ENCODE peak calls at places on chromosomes 6 and 20, in six cellular contexts. F is HL-60; R is fibroblast of lung; W is CD8-positive, alpha-beta T cell; M is MM.1S; O is lung. J is an unnamed sample.

GRCh38 chr20:26216025-26216424 is 519.4 kb upstream of the ZNF337 start:
- DNase-seq in F (no peak), R (no peak), W (no peak), M (no peak), O (no peak), J (peak; percentile 12)

GRCh38 chr6:142627474-142627873 is 317.5 kb downstream of the HIVEP2 start:
- DNase-seq in F (no peak), R (no peak), W (no peak), M (no peak), O (no peak), J (no peak)

GRCh38 chr6:166572370-166573261 is 13.9 kb downstream of the RAMACL start:
- DNase-seq in F (no peak), R (peak; percentile 97), W (no peak), M (no peak), O (peak; percentile 75), J (no peak)

GRCh38 chr20:9081423-9081966 is 12.6 kb downstream of the PLCB4 start:
- DNase-seq in F (no peak), R (no peak), W (no peak), M (no peak), O (no peak), J (peak; percentile 42)

GRCh38 chr20:61146006-61146405 is 106.1 kb upstream of the CDH4 start:
- DNase-seq in F (no peak), R (peak; percentile 33), W (no peak), M (no peak), O (no peak), J (no peak)

GRCh38 chr20:50750145-50750671 is 18.8 kb downstream of the PARD6B start:
- DNase-seq in F (no peak), R (no peak), W (no peak), M (no peak), O (peak; percentile 16), J (no peak)

GRCh38 chr6:118198746-118199145 is 291.7 kb downstream of the SLC35F1 start:
- DNase-seq in F (no peak), R (peak; percentile 66), W (no peak), M (no peak), O (no peak), J (no peak)

GRCh38 chr6:63584566-63584965 is 12.3 kb downstream of the LOC128125822 start:
- DNase-seq in F (no peak), R (no peak), W (no peak), M (no peak), O (no peak), J (no peak)

GRCh38 chr6:152301021-152301805 is 335.9 kb downstream of the SYNE1 start:
- DNase-seq in F (peak; percentile 28), R (peak; percentile 84), W (no peak), M (no peak), O (no peak), J (no peak)

GRCh38 chr6:25359191-25359861 is 80.2 kb downstream of the CARMIL1 start:
- DNase-seq in F (no peak), R (peak; percentile 76), W (no peak), M (no peak), O (peak; percentile 28), J (peak; percentile 80)

DNA sequence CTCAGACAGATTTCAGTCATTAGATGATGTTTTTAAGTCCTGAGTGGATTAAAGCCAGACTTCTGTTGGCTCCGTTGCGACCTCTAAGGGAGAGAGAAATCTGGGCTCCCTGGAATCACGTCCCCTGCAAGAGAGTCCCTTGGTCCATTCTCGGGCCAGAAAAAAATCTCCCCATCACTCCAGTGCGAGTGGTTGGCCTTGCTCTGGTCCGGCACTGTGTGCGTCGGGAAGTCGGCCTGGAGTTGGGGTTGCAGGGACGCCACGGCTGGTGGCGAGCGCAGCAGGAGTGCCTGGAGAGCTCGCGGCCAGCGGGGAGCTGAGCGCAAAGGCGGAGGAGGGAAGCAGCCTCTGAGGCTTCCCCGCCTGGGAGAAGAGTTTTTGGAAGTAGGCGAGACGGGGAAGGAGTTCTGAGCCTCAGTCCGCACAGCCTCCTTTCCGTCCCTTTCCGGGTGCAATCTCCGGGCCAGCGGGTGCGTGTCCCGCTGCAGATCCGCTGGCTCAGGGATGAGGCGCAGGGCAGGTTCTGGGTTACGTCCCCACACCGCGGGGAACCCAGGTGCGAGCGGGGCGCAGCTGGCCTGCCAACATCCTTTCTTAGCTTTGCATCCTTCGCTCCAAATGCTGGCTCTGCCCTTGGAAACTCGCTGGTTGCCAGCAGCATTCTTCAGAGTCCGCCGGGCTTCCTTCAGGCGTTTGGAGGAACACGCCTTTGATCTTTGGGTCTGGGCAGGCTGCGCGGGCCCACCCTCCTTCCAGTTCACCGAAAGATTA is 6.8 kb downstream of the TCF21 start:
- DNase-seq in F (no peak), R (peak; percentile 75), W (no peak), M (no peak), O (no peak), J (no peak)
- H3K27me3 ChIP-seq in F (peaks cover 65% of the 10 kb centered on the region), R (no peaks in the 10 kb centered on the region), W (peaks cover 35% of the 10 kb centered on the region), M (peaks cover 16% of the 10 kb centered on the region), O (no peaks in the 10 kb centered on the region), J (peaks cover 53% of the 10 kb centered on the region)

DNA sequence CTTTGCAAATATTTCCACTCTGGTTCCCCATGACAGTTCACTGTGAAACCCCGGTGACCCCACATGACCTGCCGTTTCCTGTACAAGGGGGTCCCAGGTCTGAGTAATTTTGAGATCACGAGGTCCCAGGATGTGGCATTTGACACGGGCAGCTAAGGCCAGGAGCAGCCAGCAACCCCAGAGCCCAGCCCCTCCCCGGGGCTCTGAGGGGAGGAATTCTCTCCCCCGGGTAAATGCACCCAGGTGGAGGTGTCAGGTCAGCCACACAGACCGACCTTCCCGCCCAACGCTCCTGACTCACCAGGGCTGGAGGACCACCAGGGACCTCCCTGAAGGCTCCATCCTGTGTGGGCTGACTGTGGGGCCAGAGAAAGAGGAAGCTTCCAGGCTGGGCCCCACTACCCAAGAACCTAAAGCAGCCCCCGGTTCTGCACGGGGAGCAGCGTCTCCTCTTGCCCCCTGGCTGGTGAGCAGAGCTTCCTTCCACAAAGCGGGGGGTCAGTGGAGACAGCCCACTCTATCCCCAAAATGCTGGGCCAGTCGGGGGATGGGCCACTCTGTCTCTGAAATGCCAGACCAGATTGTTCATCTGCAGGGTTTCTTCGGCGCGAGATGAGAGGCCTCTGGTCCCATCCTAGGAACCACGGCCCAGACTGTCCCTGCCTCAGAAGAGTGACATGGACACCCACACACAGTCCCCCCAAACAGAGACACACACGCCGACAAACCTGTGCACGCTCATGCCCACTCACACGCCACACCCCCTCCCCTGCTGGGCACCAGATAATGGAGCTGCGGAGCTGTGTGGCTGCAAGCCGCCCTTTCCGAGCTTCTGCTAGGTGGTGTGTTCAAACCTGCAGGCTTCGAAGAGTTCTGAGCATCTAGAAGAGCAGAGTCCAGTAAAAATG is 23.4 kb upstream of the SLCO4A1 start:
- DNase-seq in F (no peak), R (no peak), W (peak; percentile 43), M (no peak), O (no peak), J (no peak)
- H3K4me3 ChIP-seq in F (no peak overlapping the region), R (no peak overlapping the region), W (no peak overlapping the region), M (no peak overlapping the region), O (no peak overlapping the region), J (no peak overlapping the region)

GRCh38 chr20:59519707-59520014 is 84.7 kb upstream of the PHACTR3 start:
- DNase-seq in F (no peak), R (no peak), W (no peak), M (no peak), O (no peak), J (no peak)
- TF ChIP-seq CTCF in F (no peak), R (no peak), W (no peak), M (no peak), O (no peak), J (no peak)

GRCh38 chr20:63889241-63890200 is 5.4 kb upstream of the DNAJC5 start:
- DNase-seq in F (no peak), R (no peak), W (no peak), M (no peak), O (no peak), J (no peak)
- H3K27me3 ChIP-seq in F (no peaks in the 10 kb centered on the region), R (no peaks in the 10 kb centered on the region), W (no peaks in the 10 kb centered on the region), M (no peaks in the 10 kb centered on the region), O (no peaks in the 10 kb centered on the region), J (no peaks in the 10 kb centered on the region)